ENCODE peak calls at places on chromosomes 12 and 14, in four cellular contexts. One of them, this sample, is unnamed.

GRCh38 chr12:105812356-105812755 is 326.4 kb downstream of the NUAK1 start:
- DNase-seq in M059J: no peak
- DNase-seq in GM18507: no peak
- DNase-seq in LoVo: no peak
- DNase-seq in this sample: no peak

GRCh38 chr14:102711946-102712345 is 65.3 kb upstream of the TRAF3 start:
- DNase-seq in M059J: peak
- DNase-seq in GM18507: no peak
- DNase-seq in LoVo: no peak
- DNase-seq in this sample: no peak

GRCh38 chr14:64721391-64721791 is 17.2 kb downstream of the PLEKHG3 start:
- DNase-seq in M059J: peak
- DNase-seq in GM18507: no peak
- DNase-seq in LoVo: no peak
- DNase-seq in this sample: no peak

GRCh38 chr14:102898776-102899515 is 23.5 kb upstream of the AMN start:
- DNase-seq in M059J: no peak
- DNase-seq in GM18507: no peak
- DNase-seq in LoVo: no peak
- DNase-seq in this sample: no peak

GRCh38 chr14:82502043-82502442 is 968.4 kb upstream of the SEL1L start:
- DNase-seq in M059J: no peak
- DNase-seq in GM18507: no peak
- DNase-seq in LoVo: no peak
- DNase-seq in this sample: no peak

GRCh38 chr12:51326762-51327439 is 2.9 kb upstream of the BIN2 start:
- DNase-seq in M059J: peak
- DNase-seq in GM18507: peak
- DNase-seq in LoVo: no peak
- DNase-seq in this sample: no peak

GRCh38 chr12:27331299-27331926 is 1.2 kb upstream of the BMAL2 start:
- DNase-seq in M059J: peak
- DNase-seq in GM18507: peak
- DNase-seq in LoVo: peak
- DNase-seq in this sample: peak

GRCh38 chr14:75981426-75981825 is 369 bp downstream of the TGFB3 start:
- DNase-seq in M059J: peak
- DNase-seq in GM18507: peak
- DNase-seq in LoVo: no peak
- DNase-seq in this sample: peak

GRCh38 chr12:96807741-96808140 is 99.3 kb upstream of the NEDD1 start:
- DNase-seq in M059J: no peak
- DNase-seq in GM18507: no peak
- DNase-seq in LoVo: no peak
- DNase-seq in this sample: no peak

GRCh38 chr12:108495054-108495453 is 20.0 kb upstream of the FICD start:
- DNase-seq in M059J: peak
- DNase-seq in GM18507: no peak
- DNase-seq in LoVo: no peak
- DNase-seq in this sample: no peak

GRCh38 chr14:103500148-103500990 is 22.3 kb downstream of the CKB start:
- DNase-seq in M059J: peak
- DNase-seq in GM18507: no peak
- DNase-seq in LoVo: peak
- DNase-seq in this sample: peak

GRCh38 chr14:51846631-51847488 is 13.6 kb upstream of the GNG2 start:
- DNase-seq in M059J: peak
- DNase-seq in GM18507: peak
- DNase-seq in LoVo: no peak
- DNase-seq in this sample: no peak